ENCODE peak calls at places on chromosome 5, in six cellular contexts. F, J, E, K, I and A are unnamed samples.

GRCh38 chr5:88889165-88890069 is 6.4 kb upstream of the MEF2C start:
- DNase-seq in F (no peak), J (peak; percentile 14), E (peak; percentile 49), K (no peak), I (no peak), A (no peak)

GRCh38 chr5:54619732-54620582 is 102.4 kb downstream of the SNX18 start:
- DNase-seq in F (no peak), J (no peak), E (no peak), K (peak; percentile 69), I (no peak), A (no peak)

GRCh38 chr5:150306775-150307174 is 4.1 kb upstream of the ARSI start:
- DNase-seq in F (no peak), J (no peak), E (no peak), K (no peak), I (no peak), A (no peak)

GRCh38 chr5:80125962-80126480 is 90.9 kb downstream of the THBS4 start:
- DNase-seq in F (no peak), J (no peak), E (peak; percentile 41), K (peak; percentile 58), I (no peak), A (no peak)

GRCh38 chr5:144191998-144192397 is 21.3 kb downstream of the KCTD16 start:
- DNase-seq in F (no peak), J (no peak), E (peak; percentile 75), K (peak; percentile 85), I (peak; percentile 40), A (no peak)

GRCh38 chr5:138188632-138189031 is 9.7 kb downstream of the KIF20A start:
- DNase-seq in F (no peak), J (no peak), E (no peak), K (no peak), I (no peak), A (no peak)

GRCh38 chr5:179258922-179259730 is 86.1 kb downstream of the ADAMTS2 start:
- DNase-seq in F (no peak), J (no peak), E (no peak), K (no peak), I (no peak), A (no peak)

GRCh38 chr5:15383469-15383868 is 116.5 kb upstream of the FBXL7 start:
- DNase-seq in F (no peak), J (no peak), E (no peak), K (peak; percentile 28), I (no peak), A (no peak)

GRCh38 chr5:147629196-147629595 is 119.3 kb upstream of the DPYSL3 start:
- DNase-seq in F (no peak), J (no peak), E (no peak), K (no peak), I (no peak), A (no peak)

GRCh38 chr5:81879936-81880335 is 91.9 kb upstream of the ATG10 start:
- DNase-seq in F (no peak), J (no peak), E (no peak), K (no peak), I (no peak), A (no peak)

GRCh38 chr5:37838152-37838932 is 1.5 kb downstream of the GDNF start:
- DNase-seq in F (no peak), J (no peak), E (peak; percentile 26), K (no peak), I (no peak), A (peak; percentile 28)

GRCh38 chr5:117594165-117594564 is 1019.5 kb upstream of the SEMA6A start:
- DNase-seq in F (no peak), J (peak; percentile 10), E (no peak), K (no peak), I (no peak), A (no peak)

GRCh38 chr5:36861820-36862219 is 14.7 kb upstream of the NIPBL start:
- DNase-seq in F (no peak), J (no peak), E (no peak), K (no peak), I (no peak), A (no peak)

GRCh38 chr5:176700239-176700847 is 53.1 kb downstream of the TSPAN17 start:
- DNase-seq in F (peak; percentile 12), J (no peak), E (no peak), K (peak; percentile 9), I (no peak), A (no peak)